ENCODE peak calls at places on chromosomes 6 and 20, in six cellular contexts. X is spleen, E is brain microvascular endothelial cell, H is fibroblast of the aortic adventitia, T is body of pancreas, B is hepatocyte. S is an unnamed sample.

GRCh38 chr6:112560651-112561050 is 213.5 kb downstream of the RFPL4B start:
- DNase-seq in X (no peak), E (no peak), H (no peak), T (no peak), B (no peak), S (no peak)

GRCh38 chr6:169253341-169253740 is 305 bp downstream of the THBS2 start:
- DNase-seq in X (no peak), E (no peak), H (no peak), T (no peak), B (no peak), S (peak)

GRCh38 chr20:49345538-49345937 is 67.7 kb upstream of the ZNFX1 start:
- DNase-seq in X (no peak), E (peak), H (peak), T (peak), B (no peak), S (no peak)

GRCh38 chr20:19746396-19746795 is 11.7 kb upstream of the RIN2 start:
- DNase-seq in X (no peak), E (no peak), H (no peak), T (no peak), B (no peak), S (no peak)

GRCh38 chr6:167238694-167239467 is 52.2 kb upstream of the UNC93A start:
- DNase-seq in X (no peak), E (no peak), H (no peak), T (no peak), B (peak), S (no peak)

GRCh38 chr6:152954443-152954842 is 28.4 kb downstream of the FBXO5 start:
- DNase-seq in X (no peak), E (no peak), H (no peak), T (no peak), B (no peak), S (no peak)

GRCh38 chr6:120274547-120274946 is 925.0 kb upstream of the MAN1A1 start:
- DNase-seq in X (no peak), E (no peak), H (no peak), T (no peak), B (no peak), S (no peak)

GRCh38 chr20:41587523-41587922 is 30.7 kb downstream of the CHD6 start:
- DNase-seq in X (no peak), E (no peak), H (no peak), T (no peak), B (no peak), S (no peak)

GRCh38 chr20:17688965-17689364 is 6.9 kb upstream of the RRBP1 start:
- DNase-seq in X (no peak), E (no peak), H (no peak), T (peak), B (no peak), S (peak)

GRCh38 chr6:142152731-142153130 is 5.7 kb downstream of the VTA1 start:
- DNase-seq in X (no peak), E (peak), H (peak), T (no peak), B (no peak), S (peak)

DNA sequence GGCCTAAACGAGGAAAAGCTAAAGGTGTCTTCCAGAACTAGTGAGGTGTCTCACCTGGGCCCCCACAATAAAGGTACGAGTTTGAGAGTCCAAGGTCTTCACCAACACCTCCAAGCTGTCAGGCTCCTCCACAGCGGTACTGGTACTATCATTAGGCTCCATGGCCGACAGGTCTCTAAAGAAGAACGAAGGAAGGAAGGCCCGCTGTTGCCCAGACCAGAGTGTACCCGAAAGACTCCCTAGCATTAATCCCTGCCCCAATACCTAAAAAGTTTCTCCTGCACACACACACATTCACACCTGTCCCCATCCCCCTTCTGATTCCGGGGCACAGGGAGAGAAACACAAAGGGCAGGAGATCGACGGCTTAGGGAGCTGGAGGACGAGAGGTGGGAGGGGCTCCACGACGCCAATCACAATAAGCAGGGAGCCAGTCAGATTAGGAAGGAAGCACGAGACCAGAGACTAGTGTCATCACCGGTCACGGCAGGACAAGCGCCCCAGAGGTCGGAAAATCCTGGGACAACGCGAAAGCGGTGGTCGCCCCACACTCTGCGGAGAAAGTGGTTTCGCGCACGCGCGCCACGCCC is 764 bp downstream of the BAG6 start:
- DNase-seq in X (no peak), E (peak), H (peak), T (peak), B (peak), S (peak)
- TF ChIP-seq CTCF in X (no peak), E (no peak), H (no peak), T (no peak), B (no peak), S (no peak)

DNA sequence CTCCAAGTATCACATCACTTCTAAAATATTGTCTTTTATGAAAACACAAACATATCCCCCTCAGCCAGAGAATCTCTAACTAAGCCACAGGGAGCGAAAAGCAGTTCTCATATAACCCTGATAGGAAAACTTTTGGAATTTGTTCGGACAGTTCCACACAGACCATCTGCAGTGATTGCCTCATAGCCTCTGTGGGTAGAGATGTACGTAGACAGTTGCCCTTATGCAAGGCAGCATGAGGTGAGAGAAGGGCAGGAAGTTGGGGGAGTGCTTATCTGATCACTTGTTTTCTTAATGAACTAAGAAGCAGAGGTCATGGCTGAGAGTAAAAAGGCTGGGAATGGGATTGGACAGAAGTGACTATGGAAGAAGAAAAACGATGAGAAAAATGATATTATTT is 39.6 kb downstream of the SLC23A2 start:
- DNase-seq in X (no peak), E (peak), H (peak), T (no peak), B (peak), S (peak)
- H3K4me3 ChIP-seq in X (no peak), E (no peak), H (no peak), T (no peak), B (no peak), S (no peak)

DNA sequence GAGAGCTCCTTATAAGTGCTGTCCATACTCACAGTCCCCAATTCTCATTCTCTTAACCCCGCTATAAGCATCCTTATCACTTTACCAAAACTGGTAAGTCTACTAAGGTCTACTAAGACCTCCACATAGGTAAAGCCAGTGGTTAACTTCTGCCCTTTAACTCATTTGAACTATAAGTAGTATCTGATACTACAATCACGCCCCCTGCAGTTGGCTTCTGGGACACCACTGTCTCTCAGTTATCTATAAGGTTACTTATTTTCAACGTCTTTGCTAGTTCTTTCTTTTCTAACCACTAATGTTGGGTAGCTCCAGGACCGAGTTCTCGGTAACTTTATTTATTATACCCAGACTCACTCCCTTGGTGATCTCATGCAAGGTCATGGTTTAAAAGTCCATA is 142.6 kb downstream of the ARHGAP18 start:
- DNase-seq in X (no peak), E (peak), H (no peak), T (no peak), B (peak), S (peak)
- TF ChIP-seq CTCF in X (no peak), E (peak), H (peak), T (peak), B (peak), S (peak)

GRCh38 chr20:47397652-47398301 is 41.3 kb upstream of the ZMYND8 start:
- DNase-seq in X (no peak), E (no peak), H (no peak), T (no peak), B (no peak), S (no peak)
- H3K4me3 ChIP-seq in X (no peak), E (no peak), H (no peak), T (no peak), B (no peak), S (no peak)

DNA sequence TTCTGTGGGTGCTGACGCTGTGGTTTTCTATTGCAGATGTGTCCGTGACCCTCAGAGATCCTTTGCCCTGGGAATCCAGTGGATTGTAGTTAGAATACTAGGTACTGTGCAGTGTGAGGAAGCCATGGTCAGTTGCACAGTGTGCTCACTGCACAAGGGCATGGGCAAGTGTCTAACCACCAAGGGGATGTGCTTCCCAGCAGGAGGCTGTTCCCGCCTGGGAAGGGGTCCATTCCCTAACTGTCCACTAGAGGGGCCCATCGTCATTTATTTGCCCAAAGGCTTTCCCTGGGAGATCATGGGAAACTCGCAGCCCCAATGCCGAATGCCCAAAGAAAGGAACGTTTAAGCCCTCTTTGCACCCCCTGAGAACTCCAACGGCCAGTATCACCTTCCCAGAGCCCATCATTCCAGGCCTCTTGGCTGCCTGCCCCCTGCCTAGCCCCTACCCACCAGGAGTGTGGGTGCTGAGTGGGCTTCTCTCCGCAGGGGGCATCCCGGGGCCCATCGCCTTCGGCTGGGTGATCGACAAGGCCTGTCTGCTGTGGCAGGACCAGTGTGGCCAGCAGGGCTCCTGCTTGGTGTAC is 26.2 kb downstream of the SLCO4A1 start:
- DNase-seq in X (no peak), E (peak), H (peak), T (peak), B (peak), S (peak)
- TF ChIP-seq CTCF in X (peak), E (peak), H (peak), T (peak), B (peak), S (peak)

GRCh38 chr20:6053064-6053775 is 640 bp downstream of the LRRN4 start:
- DNase-seq in X (no peak), E (no peak), H (no peak), T (no peak), B (no peak), S (no peak)
- H3K4me3 ChIP-seq in X (no peak), E (no peak), H (no peak), T (no peak), B (no peak), S (no peak)

GRCh38 chr6:45991189-45991588 is 24.5 kb downstream of the CLIC5 start:
- DNase-seq in X (no peak), E (no peak), H (no peak), T (no peak), B (no peak), S (no peak)
- TF ChIP-seq CTCF in X (no peak), E (peak), H (no peak), T (no peak), B (no peak), S (peak)

DNA sequence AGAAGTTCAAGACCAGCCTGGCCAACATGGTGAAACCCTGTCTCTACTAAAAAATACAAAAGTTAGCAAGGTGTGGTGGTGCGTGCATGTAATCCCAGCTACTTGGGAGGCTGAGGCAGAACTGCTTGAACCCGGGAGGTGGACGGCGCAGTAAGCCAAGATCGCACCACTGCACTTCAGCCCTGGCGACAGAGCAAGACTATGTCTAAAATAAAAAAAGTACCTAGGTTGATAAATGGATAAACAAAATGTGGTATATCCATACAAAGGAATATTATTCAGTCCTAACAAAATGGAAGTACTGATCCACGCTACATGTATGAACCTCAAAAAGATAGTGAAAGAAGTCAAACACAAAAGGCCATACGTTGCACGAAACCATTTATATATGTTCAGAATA is 1.2 kb upstream of the RPF2 start:
- DNase-seq in X (no peak), E (no peak), H (no peak), T (no peak), B (no peak), S (no peak)
- H3K4me3 ChIP-seq in X (no peak), E (peak), H (peak), T (no peak), B (peak), S (peak)

GRCh38 chr20:63643499-63643898 is 9.7 kb downstream of the STMN3 start:
- DNase-seq in X (peak), E (no peak), H (no peak), T (no peak), B (no peak), S (no peak)

GRCh38 chr20:63640086-63640485 is 13.1 kb downstream of the STMN3 start:
- DNase-seq in X (peak), E (no peak), H (no peak), T (no peak), B (no peak), S (no peak)

GRCh38 chr20:63641146-63641791 is 12.0 kb downstream of the STMN3 start:
- DNase-seq in X (peak), E (peak), H (no peak), T (no peak), B (no peak), S (no peak)

GRCh38 chr20:63642518-63643247 is 10.5 kb downstream of the STMN3 start:
- DNase-seq in X (peak), E (no peak), H (no peak), T (peak), B (no peak), S (no peak)

GRCh38 chr20:63641792-63642517 is 11.3 kb downstream of the STMN3 start:
- DNase-seq in X (peak), E (peak), H (peak), T (peak), B (peak), S (peak)
- TF ChIP-seq CTCF in X (peak), E (peak), H (peak), T (peak), B (peak), S (peak)

S was measured in fibroblast of villous mesenchyme.